ENCODE peak calls at places on chromosomes 6 and 20, in seven cellular contexts. P is stimulated activated CD4-positive, alpha-beta T cell treated with anti-CD3 and anti-CD28 coated beads, Interleukin-1b, Interleukin-23, amount 100 ng/mL, for 1 hour; D is body of pancreas; X is coronary artery; Q is psoas muscle; U is NCI-H1436; M is left ventricle myocardium inferior. H is an unnamed sample.

GRCh38 chr6:129966125-129966524 is 52.3 kb upstream of the L3MBTL3 start:
- DNase-seq in P (no peak), D (no peak), M (no peak), U (no peak), X (no peak), Q (no peak), H (no peak)

GRCh38 chr6:44678252-44678935 is 290.9 kb downstream of the CDC5L start:
- DNase-seq in P (no peak), U (no peak), Q (no peak), X (no peak), M (no peak), D (no peak), H (no peak)

GRCh38 chr6:102918161-102918560 is 1524.7 kb downstream of the GRIK2 start:
- DNase-seq in D (no peak), M (no peak), P (no peak), Q (no peak), U (no peak), X (no peak), H (no peak)

GRCh38 chr20:3172933-3173581 is at the start of gene LZTS3:
- DNase-seq in M (peak), Q (peak), X (peak), P (peak), U (peak), D (peak), H (peak)

GRCh38 chr6:107082045-107082444 is 33.3 kb downstream of the BEND3 start:
- DNase-seq in M (no peak), U (no peak), X (no peak), P (no peak), D (no peak), Q (no peak), H (no peak)

GRCh38 chr6:133017581-133017980 is 203.2 kb downstream of the RPS12 start:
- DNase-seq in P (no peak), D (no peak), U (no peak), Q (no peak), X (no peak), M (no peak), H (no peak)

GRCh38 chr6:107820571-107821261 is 3.4 kb downstream of the SCML4 start:
- DNase-seq in U (peak), M (no peak), P (no peak), X (peak), Q (no peak), D (peak), H (no peak)

GRCh38 chr6:168101201-168102092 is 22.4 kb upstream of the FRMD1 start:
- DNase-seq in P (no peak), Q (peak), D (peak), M (peak), U (no peak), X (no peak), H (peak)

GRCh38 chr6:27994616-27995015 is 37.6 kb downstream of the OR2B6 start:
- DNase-seq in M (no peak), P (no peak), U (no peak), X (no peak), D (no peak), Q (no peak), H (no peak)

GRCh38 chr20:23449400-23449799 is 3.3 kb downstream of the CST11 start:
- DNase-seq in P (no peak), X (no peak), M (no peak), Q (no peak), D (no peak), U (no peak), H (no peak)

GRCh38 chr6:136920858-136921520 is 1.1 kb upstream of the SLC35D3 start:
- DNase-seq in P (no peak), X (no peak), D (peak), M (no peak), Q (no peak), U (no peak), H (no peak)

GRCh38 chr20:13913517-13913916 is 76.9 kb downstream of the SEL1L2 start:
- DNase-seq in U (no peak), D (no peak), Q (no peak), P (no peak), M (no peak), X (no peak), H (no peak)

GRCh38 chr6:36095497-36096391 is 34.6 kb upstream of the MAPK13 start:
- DNase-seq in Q (no peak), X (no peak), D (no peak), M (no peak), U (no peak), P (no peak), H (no peak)

GRCh38 chr6:158311193-158311592 is 1.1 kb upstream of the TULP4 start:
- DNase-seq in X (no peak), P (no peak), D (no peak), U (no peak), Q (no peak), M (peak), H (peak)

GRCh38 chr20:34859826-34860545 is 12.7 kb downstream of the GGT7 start:
- DNase-seq in P (no peak), M (no peak), X (no peak), U (no peak), D (no peak), Q (no peak), H (no peak)

GRCh38 chr6:28597924-28598323 is 72.2 kb downstream of the GPX5 start:
- DNase-seq in D (no peak), X (no peak), P (no peak), Q (no peak), M (no peak), U (no peak), H (no peak)

H was measured in Right ventricle myocardium inferior.